ENCODE peak calls at places on chromosomes 3 and 15, in eight cellular contexts. J is stimulated activated CD8-positive, alpha-beta memory T cell treated with anti-CD3 and anti-CD28 coated beads, Interleukin-15, amount 100 ng/mL, for 24 hours; N is ELR; S is T-helper 1 cell; H is HFFc6; T is GM13977; Z is neural progenitor cell; G is EL. F is an unnamed sample.

GRCh38 chr3:15506571-15506970 is 14.9 kb downstream of the COLQ start:
- DNase-seq in H (no peak), N (no peak), S (no peak), G (no peak), T (no peak), Z (no peak), J (no peak), F (no peak)

GRCh38 chr15:64019764-64020163 is 26.5 kb downstream of the DAPK2 start:
- DNase-seq in Z (no peak), J (no peak), G (no peak), N (no peak), T (no peak), H (no peak), S (no peak), F (peak; percentile 49)

GRCh38 chr3:112293368-112294321 is at the start of gene SLC9C1:
- DNase-seq in T (peak; percentile 40), S (no peak), H (peak; percentile 53), Z (peak; percentile 74), J (no peak), N (peak; percentile 74), G (peak; percentile 73), F (peak; percentile 14)

GRCh38 chr15:61057830-61058529 is 171.1 kb downstream of the RORA start:
- DNase-seq in T (no peak), G (no peak), S (no peak), H (no peak), J (no peak), N (no peak), Z (no peak), F (peak; percentile 56)

GRCh38 chr15:93028111-93028631 is 60.8 kb downstream of the RGMA start:
- DNase-seq in J (no peak), N (no peak), H (no peak), S (no peak), T (no peak), G (no peak), Z (no peak), F (no peak)

GRCh38 chr3:138049157-138049919 is 39.4 kb downstream of the CLDN18 start:
- DNase-seq in G (peak; percentile 78), S (no peak), N (peak; percentile 60), Z (peak; percentile 19), H (peak; percentile 85), J (no peak), T (no peak), F (peak; percentile 39)

GRCh38 chr3:89697321-89697916 is 590.0 kb downstream of the EPHA3 start:
- DNase-seq in S (no peak), G (no peak), J (no peak), H (no peak), Z (no peak), T (no peak), N (no peak), F (no peak)

GRCh38 chr15:42148808-42149492 is 7.5 kb downstream of the PLA2G4F start:
- DNase-seq in T (no peak), S (no peak), J (no peak), H (no peak), G (no peak), N (no peak), Z (no peak), F (no peak)

GRCh38 chr3:29412117-29412516 is 131.2 kb downstream of the RBMS3 start:
- DNase-seq in G (no peak), S (no peak), H (no peak), T (peak; percentile 9), Z (no peak), N (no peak), J (no peak), F (no peak)

GRCh38 chr3:133765256-133765655 is 19.1 kb downstream of the TF start:
- DNase-seq in H (no peak), N (no peak), T (no peak), J (no peak), S (no peak), G (no peak), Z (no peak), F (no peak)

GRCh38 chr15:72229076-72229946 is 1.7 kb downstream of the PKM start:
- DNase-seq in G (no peak), T (no peak), J (no peak), N (no peak), S (peak; percentile 16), H (no peak), Z (no peak), F (no peak)

GRCh38 chr3:143820466-143821221 is 27.6 kb downstream of the SLC9A9 start:
- DNase-seq in G (no peak), S (no peak), N (no peak), Z (no peak), J (no peak), H (no peak), T (no peak), F (no peak)

GRCh38 chr15:85412956-85413854 is 32.8 kb downstream of the AKAP13 start:
- DNase-seq in Z (no peak), J (peak; percentile 23), T (peak; percentile 91), G (peak; percentile 91), S (peak; percentile 28), H (peak; percentile 78), N (peak; percentile 97), F (peak; percentile 86)

GRCh38 chr3:170867143-170867542 is 2.9 kb downstream of the RPL22L1 start:
- DNase-seq in J (no peak), G (peak; percentile 14), Z (no peak), T (no peak), H (no peak), S (no peak), N (peak; percentile 41), F (no peak)

F was measured in MG63.